ENCODE peak calls at places on chromosomes 6 and 20, in six cellular contexts. D is heart left ventricle; H is A549; W is astrocyte; I is K562; Z is naive thymus-derived CD4-positive, alpha-beta T cell. S is an unnamed sample. For H3K4me1, the result is how much of the 10 kb centered on the place peaks cover.

GRCh38 chr6:132199343-132199742 is 201.9 kb downstream of the MOXD1 start:
- DNase-seq in D (no peak), W (peak), Z (no peak), H (no peak), I (no peak), S (no peak)

GRCh38 chr20:57622579-57623381 is 2.6 kb upstream of the ZBP1 start:
- DNase-seq in Z (peak), W (peak), I (peak), H (peak), D (no peak), S (peak)

GRCh38 chr6:35500782-35501181 is 3.9 kb upstream of the TEAD3 start:
- DNase-seq in I (peak), Z (no peak), D (no peak), W (peak), H (peak), S (no peak)

GRCh38 chr6:108120311-108120710 is 45.5 kb upstream of the NR2E1 start:
- DNase-seq in I (no peak), Z (no peak), H (no peak), W (no peak), D (no peak), S (no peak)

GRCh38 chr6:37535701-37536461 is 36.2 kb upstream of the CCDC167 start:
- DNase-seq in I (peak), Z (no peak), W (no peak), D (no peak), H (no peak), S (peak)

GRCh38 chr6:127566671-127567070 is 10.3 kb upstream of the C6orf58 start:
- DNase-seq in H (no peak), I (no peak), Z (no peak), D (no peak), W (peak), S (no peak)

GRCh38 chr20:4545526-4545925 is 176.2 kb upstream of the PRND start:
- DNase-seq in H (no peak), W (peak), I (no peak), D (no peak), Z (no peak), S (no peak)

GRCh38 chr6:106156863-106157262 is 70.7 kb downstream of the PRDM1 start:
- DNase-seq in W (no peak), D (no peak), I (no peak), H (no peak), Z (no peak), S (no peak)

GRCh38 chr20:12847862-12848261 is 160.9 kb upstream of the SPTLC3 start:
- DNase-seq in H (no peak), Z (no peak), I (no peak), D (no peak), W (no peak), S (no peak)

GRCh38 chr6:121961726-121962125 is 437.7 kb upstream of the HSF2 start:
- DNase-seq in D (no peak), Z (no peak), W (no peak), H (no peak), I (no peak), S (no peak)

GRCh38 chr6:125201961-125202729 is 48.6 kb downstream of the TPD52L1 start:
- DNase-seq in I (peak), H (peak), D (no peak), W (peak), Z (no peak), S (no peak)

GRCh38 chr6:44808148-44808547 is 420.6 kb downstream of the CDC5L start:
- DNase-seq in D (no peak), W (no peak), H (no peak), Z (no peak), I (no peak), S (no peak)

GRCh38 chr20:52303281-52303950 is 111.8 kb upstream of the ZFP64 start:
- DNase-seq in D (no peak), I (no peak), W (no peak), H (no peak), Z (no peak), S (no peak)

GRCh38 chr6:39312912-39313525 is 1.2 kb downstream of the KCNK17 start:
- DNase-seq in W (no peak), I (no peak), Z (no peak), D (no peak), H (no peak), S (no peak)

GRCh38 chr6:165889636-165890403 is 226.8 kb upstream of the PDE10A start:
- DNase-seq in H (peak), Z (no peak), I (peak), D (no peak), W (peak), S (peak)

GRCh38 chr6:75524322-75524972 is 30.8 kb upstream of the FILIP1 start:
- DNase-seq in I (no peak), H (peak), D (no peak), Z (no peak), W (peak), S (no peak)

GRCh38 chr20:63572071-63572787 is 1.8 kb downstream of the HELZ2 start:
- DNase-seq in Z (no peak), D (no peak), H (no peak), I (no peak), W (no peak), S (no peak)

GRCh38 chr20:52105045-52105572 is 86.5 kb downstream of the ZFP64 start:
- DNase-seq in Z (no peak), I (no peak), W (peak), H (peak), D (no peak), S (no peak)

GRCh38 chr6:45606831-45607400 is 229.2 kb upstream of the SUPT3H start:
- DNase-seq in D (no peak), Z (no peak), W (no peak), H (no peak), I (no peak), S (no peak)

GRCh38 chr20:20412750-20413149 is 44.8 kb downstream of the INSM1 start:
- DNase-seq in W (peak), D (no peak), H (no peak), I (no peak), Z (no peak), S (no peak)

GRCh38 chr20:25623225-25623735 is 534 bp downstream of the NANP start:
- DNase-seq in Z (peak), I (peak), H (peak), D (peak), W (peak), S (peak)

GRCh38 chr6:7540595-7540994 is 876 bp upstream of the DSP start:
- DNase-seq in Z (no peak), D (peak), W (no peak), I (no peak), H (peak), S (no peak)

GRCh38 chr6:93516441-93516840 is 97.1 kb upstream of the EPHA7 start:
- DNase-seq in Z (no peak), H (no peak), I (no peak), W (no peak), D (no peak), S (no peak)

GRCh38 chr20:33686008-33686983 is at the start of gene E2F1:
- DNase-seq in H (peak), Z (peak), W (peak), I (peak), D (peak), S (peak)

GRCh38 chr20:63495771-63496403 is 3.0 kb downstream of the EEF1A2 start:
- DNase-seq in W (no peak), Z (peak), D (peak), H (peak), I (peak), S (peak)

GRCh38 chr6:30740540-30740870 is 2.0 kb downstream of the FLOT1 start:
- DNase-seq in Z (no peak), D (no peak), W (no peak), I (no peak), H (no peak), S (no peak)

GRCh38 chr6:17820055-17820454 is 113.3 kb upstream of the NUP153 start:
- DNase-seq in D (no peak), H (peak), Z (no peak), I (peak), W (no peak), S (no peak)

GRCh38 chr6:47483516-47483852 is 5.9 kb downstream of the CD2AP start:
- DNase-seq in D (no peak), W (no peak), I (no peak), Z (no peak), H (no peak), S (no peak)

GRCh38 chr20:50510706-50511401 is 671 bp downstream of the PTPN1 start:
- DNase-seq in D (peak), W (no peak), I (peak), H (no peak), Z (no peak), S (no peak)
- H3K4me1 ChIP-seq in D (under half), W (under half), I (under half), H (under half), Z (under half), S (under half)

GRCh38 chr6:163707385-163708355 is 293.2 kb downstream of the QKI start:
- DNase-seq in Z (no peak), H (no peak), I (peak), D (no peak), W (no peak), S (peak)
- H3K4me1 ChIP-seq in Z (under half), H (under half), I (under half), D (under half), W (under half), S (half or more)

GRCh38 chr6:111663232-111663631 is 57.6 kb upstream of the TRAF3IP2 start:
- DNase-seq in H (no peak), I (no peak), D (no peak), W (no peak), Z (no peak), S (no peak)

GRCh38 chr6:111662794-111663231 is 57.1 kb upstream of the TRAF3IP2 start:
- DNase-seq in Z (no peak), W (peak), I (no peak), H (no peak), D (no peak), S (peak)

GRCh38 chr6:111661541-111662041 is 55.9 kb upstream of the TRAF3IP2 start:
- DNase-seq in W (no peak), Z (no peak), D (no peak), I (peak), H (no peak), S (no peak)

GRCh38 chr6:111663692-111664564 is 58.2 kb upstream of the TRAF3IP2 start:
- DNase-seq in D (peak), W (peak), H (no peak), I (peak), Z (no peak), S (no peak)

GRCh38 chr6:111662192-111662793 is 56.6 kb upstream of the TRAF3IP2 start:
- DNase-seq in D (no peak), W (no peak), H (no peak), Z (no peak), I (no peak), S (no peak)
- H3K4me1 ChIP-seq in D (under half), W (under half), H (under half), Z (under half), I (under half), S (under half)

DNA sequence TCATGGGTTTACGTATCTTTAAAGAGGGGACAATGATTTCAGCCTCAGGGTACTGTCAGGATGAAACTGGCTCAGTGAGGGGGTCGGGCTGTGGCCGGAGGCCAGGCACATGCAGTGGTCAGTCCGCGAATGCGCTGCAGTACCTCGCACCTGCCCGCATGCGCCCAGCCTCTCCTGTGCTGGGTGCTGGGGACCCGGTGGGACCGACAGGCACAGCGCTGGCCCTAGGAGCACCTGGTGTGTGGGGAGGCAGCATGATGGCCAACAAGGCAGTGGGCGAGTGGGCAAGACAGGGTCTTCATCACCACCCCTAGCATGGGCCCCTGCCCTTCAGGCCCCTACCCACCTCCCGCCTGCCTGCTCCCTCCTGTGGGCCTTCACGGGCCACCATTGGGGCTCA is 970 bp upstream of the CABLES2 start:
- DNase-seq in Z (no peak), I (no peak), H (no peak), W (no peak), D (no peak), S (no peak)
- H3K4me1 ChIP-seq in Z (under half), I (under half), H (under half), W (under half), D (under half), S (under half)

DNA sequence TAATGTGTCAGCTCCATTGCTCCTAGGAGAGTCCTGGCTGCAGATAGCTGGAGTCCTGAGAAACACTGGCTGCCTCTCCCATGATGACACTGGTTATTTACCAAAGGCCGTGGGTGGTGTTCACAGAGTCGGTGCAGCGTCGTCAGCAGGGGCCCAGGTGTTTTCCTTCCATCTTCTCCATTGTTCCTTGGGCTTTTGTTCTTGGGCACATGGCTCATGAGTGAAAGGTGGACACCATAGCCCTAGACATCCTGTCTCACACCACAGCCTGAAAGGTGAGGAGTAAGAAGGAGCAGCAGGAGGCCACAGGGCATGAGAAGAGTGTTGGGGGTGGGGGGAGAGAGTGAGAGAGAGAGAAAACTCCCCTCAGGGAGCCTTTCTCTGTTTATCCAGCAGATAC is 9.1 kb downstream of the CST5 start:
- DNase-seq in W (no peak), Z (no peak), D (no peak), I (no peak), H (no peak), S (no peak)
- H3K4me1 ChIP-seq in W (under half), Z (under half), D (under half), I (under half), H (under half), S (under half)

GRCh38 chr6:1796706-1797529 is 187.2 kb downstream of the FOXC1 start:
- DNase-seq in D (no peak), H (no peak), W (no peak), Z (no peak), I (no peak), S (peak)
- H3K4me1 ChIP-seq in D (under half), H (under half), W (under half), Z (under half), I (under half), S (under half)

GRCh38 chr6:130167655-130168054 is 55.1 kb downstream of the SAMD3 start:
- DNase-seq in W (peak), H (no peak), I (no peak), Z (no peak), D (no peak), S (no peak)

GRCh38 chr6:130161627-130162404 is 60.9 kb downstream of the SAMD3 start:
- DNase-seq in Z (no peak), I (no peak), H (no peak), D (no peak), W (peak), S (no peak)

GRCh38 chr6:130162421-130162820 is 60.3 kb downstream of the SAMD3 start:
- DNase-seq in Z (no peak), W (no peak), D (no peak), I (no peak), H (no peak), S (no peak)

GRCh38 chr6:130163261-130163660 is 59.5 kb downstream of the SAMD3 start:
- DNase-seq in H (no peak), W (no peak), Z (no peak), D (no peak), I (no peak), S (no peak)

DNA sequence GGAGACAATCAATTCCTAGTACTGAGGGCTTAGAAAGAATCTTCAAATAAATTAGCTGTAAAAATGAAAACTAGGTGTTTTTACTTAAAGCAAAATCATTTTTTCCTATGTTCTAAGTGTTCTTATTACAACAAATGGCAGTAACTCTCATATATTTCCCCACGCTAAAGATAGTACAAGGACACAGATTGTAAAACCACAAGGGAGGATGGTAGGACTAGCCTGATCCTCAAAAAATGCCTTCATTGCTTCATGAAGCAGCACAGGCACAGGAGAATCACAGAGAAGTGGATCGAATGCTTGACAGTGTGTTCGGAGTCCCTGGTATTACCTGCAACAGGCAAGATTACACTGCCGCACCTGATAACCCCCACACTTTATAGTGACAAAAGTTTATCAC is 58.5 kb downstream of the SAMD3 start:
- DNase-seq in Z (no peak), I (no peak), D (no peak), H (no peak), W (no peak), S (no peak)
- H3K4me1 ChIP-seq in Z (under half), I (under half), D (under half), H (under half), W (under half), S (under half)

GRCh38 chr6:14707971-14708465 is 537.9 kb upstream of the JARID2 start:
- DNase-seq in D (no peak), I (no peak), W (no peak), Z (no peak), H (no peak), S (no peak)
- H3K4me1 ChIP-seq in D (under half), I (half or more), W (half or more), Z (under half), H (under half), S (under half)

GRCh38 chr20:45338121-45339030 is 9.8 kb downstream of the SDC4 start:
- DNase-seq in I (no peak), H (no peak), Z (no peak), D (no peak), W (no peak), S (no peak)
- H3K4me1 ChIP-seq in I (half or more), H (half or more), Z (under half), D (under half), W (half or more), S (under half)